ENCODE peak calls at places on chromosome 13, in seven cellular contexts. S is uterus; T is CD8-positive, alpha-beta memory T cell; G is cardiac muscle cell; U is CD8-positive, alpha-beta T cell; V is left lung; Q is left ventricle myocardium inferior. F is an unnamed sample. For H3K36me3, the result is how much of the 10 kb centered on the place peaks cover.

GRCh38 chr13:114110091-114110829 is 22.2 kb downstream of the RASA3 start:
- DNase-seq in T (peak), U (peak), G (no peak), S (peak), V (peak), Q (no peak), F (peak)

GRCh38 chr13:77349365-77349764 is 22.5 kb upstream of the MYCBP2 start:
- DNase-seq in G (no peak), T (no peak), Q (no peak), V (no peak), S (no peak), U (no peak), F (no peak)

GRCh38 chr13:30331331-30331771 is 24.0 kb upstream of the KATNAL1 start:
- DNase-seq in S (peak), G (no peak), Q (peak), T (no peak), V (no peak), U (no peak), F (peak)

GRCh38 chr13:92896842-92897241 is 329.8 kb upstream of the GPC6 start:
- DNase-seq in S (no peak), U (no peak), T (no peak), V (no peak), Q (no peak), G (peak), F (no peak)

GRCh38 chr13:59112375-59112774 is 1051.4 kb downstream of the DIAPH3 start:
- DNase-seq in S (no peak), V (no peak), G (peak), T (no peak), U (no peak), Q (no peak), F (no peak)

GRCh38 chr13:94640676-94641075 is 39.0 kb downstream of the GPR180 start:
- DNase-seq in S (no peak), T (no peak), Q (no peak), U (no peak), G (no peak), V (no peak), F (no peak)

GRCh38 chr13:60150538-60150937 is 13.2 kb downstream of the DIAPH3 start:
- DNase-seq in S (no peak), T (no peak), U (no peak), Q (no peak), V (no peak), G (no peak), F (no peak)

GRCh38 chr13:110876592-110876991 is 38.3 kb downstream of the ANKRD10 start:
- DNase-seq in U (no peak), S (no peak), Q (no peak), G (no peak), T (no peak), V (no peak), F (no peak)

GRCh38 chr13:110403315-110403714 is 96.2 kb downstream of the COL4A2 start:
- DNase-seq in S (no peak), U (no peak), Q (no peak), T (no peak), G (no peak), V (no peak), F (no peak)

GRCh38 chr13:74306496-74306895 is 172.3 kb upstream of the KLF12 start:
- DNase-seq in G (peak), S (no peak), T (no peak), V (no peak), Q (no peak), U (no peak), F (no peak)

GRCh38 chr13:112752711-112753541 is 63.1 kb downstream of the ATP11A start:
- DNase-seq in T (no peak), V (no peak), S (peak), G (no peak), U (no peak), Q (no peak), F (no peak)

GRCh38 chr13:72458701-72459100 is 268.7 kb downstream of the MZT1 start:
- DNase-seq in G (peak), U (no peak), V (no peak), Q (no peak), S (no peak), T (no peak), F (no peak)

GRCh38 chr13:46472384-46472783 is 80.6 kb upstream of the LRCH1 start:
- DNase-seq in T (no peak), V (no peak), G (no peak), U (no peak), S (no peak), Q (no peak), F (no peak)

GRCh38 chr13:34750078-34750703 is 191.9 kb upstream of the NBEA start:
- DNase-seq in G (peak), U (no peak), V (no peak), S (peak), T (no peak), Q (peak), F (no peak)

GRCh38 chr13:56659041-56659471 is 481.7 kb upstream of the PRR20A start:
- DNase-seq in Q (no peak), V (peak), T (no peak), G (no peak), U (no peak), S (no peak), F (no peak)

GRCh38 chr13:110308377-110309158 is 1.5 kb downstream of the COL4A2 start:
- DNase-seq in U (no peak), Q (no peak), T (no peak), G (peak), S (peak), V (peak), F (no peak)

GRCh38 chr13:109783447-109783814 is 3.0 kb downstream of the IRS2 start:
- DNase-seq in S (no peak), Q (no peak), V (no peak), T (peak), G (no peak), U (no peak), F (no peak)

GRCh38 chr13:90427322-90428272 is 919.9 kb upstream of the MIR17HG start:
- DNase-seq in Q (no peak), T (no peak), U (no peak), G (no peak), S (no peak), V (no peak), F (no peak)

GRCh38 chr13:33560722-33561121 is 257.2 kb upstream of the RFC3 start:
- DNase-seq in S (no peak), T (no peak), Q (no peak), V (no peak), G (no peak), U (no peak), F (no peak)

GRCh38 chr13:79805317-79805716 is 324.4 kb downstream of the NDFIP2 start:
- DNase-seq in Q (no peak), S (no peak), T (no peak), U (no peak), G (no peak), V (no peak), F (no peak)

GRCh38 chr13:106524108-106524507 is 11.4 kb downstream of the EFNB2 start:
- DNase-seq in U (no peak), V (no peak), T (no peak), G (no peak), S (no peak), Q (no peak), F (no peak)
- H3K36me3 ChIP-seq in U (under half), V (under half), T (under half), G (under half), S (under half), Q (under half), F (under half)

GRCh38 chr13:27631665-27632064 is 10.0 kb downstream of the POLR1D start:
- DNase-seq in V (no peak), G (no peak), Q (no peak), U (no peak), T (no peak), S (no peak), F (no peak)
- H3K27ac ChIP-seq in V (no peak), G (no peak), Q (no peak), U (no peak), T (no peak), S (no peak), F (no peak)

DNA sequence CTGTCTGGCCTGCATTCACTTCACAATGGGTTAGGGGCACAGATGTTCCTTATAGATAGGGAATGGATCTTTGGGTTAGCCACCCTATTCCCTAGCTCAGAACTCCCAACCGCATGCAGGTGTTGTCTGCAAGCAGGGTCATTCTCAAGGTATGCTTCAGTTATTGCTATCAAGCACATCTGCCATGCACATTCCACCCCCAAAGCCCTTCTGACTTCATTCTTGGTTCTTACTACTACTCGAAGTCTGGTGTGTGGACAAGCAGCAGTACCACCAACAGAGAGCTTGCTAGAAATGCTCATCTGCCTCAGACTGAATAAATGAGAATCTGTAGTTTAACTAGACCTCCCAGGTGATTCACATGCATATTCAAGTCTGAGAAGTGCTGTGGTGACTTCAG is 31.3 kb downstream of the SERPINE3 start:
- DNase-seq in U (no peak), Q (no peak), S (no peak), V (no peak), G (no peak), T (no peak), F (no peak)
- H3K36me3 ChIP-seq in U (under half), Q (half or more), S (under half), V (under half), G (under half), T (under half), F (under half)

DNA sequence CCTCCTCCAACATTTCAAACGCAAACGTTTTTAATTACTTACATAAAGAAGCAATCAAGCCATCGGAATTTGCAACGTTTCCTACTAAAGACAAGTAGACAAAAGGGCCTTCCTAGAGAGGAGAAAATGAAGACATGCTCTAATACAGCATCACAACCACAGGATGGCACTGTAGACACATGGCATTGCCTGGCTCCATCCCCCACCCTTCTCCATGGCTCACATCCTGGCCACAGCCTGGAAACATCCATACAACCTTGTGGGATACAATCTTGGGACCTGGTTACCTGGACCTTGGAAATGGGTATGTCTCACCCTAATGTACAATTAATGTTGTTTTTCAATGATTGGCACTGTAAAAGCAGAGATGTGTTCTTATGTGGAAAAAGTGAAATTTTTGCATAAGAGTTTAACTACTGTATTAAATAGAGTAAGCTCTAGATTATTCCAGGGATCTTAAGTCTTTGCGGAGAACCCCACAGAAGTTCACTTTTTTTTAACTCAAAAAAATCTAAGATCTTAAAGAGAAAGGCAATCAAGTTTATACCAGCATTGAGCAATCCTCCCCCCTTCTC is 21.5 kb downstream of the EBPL start:
- DNase-seq in S (no peak), V (no peak), U (peak), Q (no peak), G (peak), T (no peak), F (no peak)
- H3K27ac ChIP-seq in S (no peak), V (peak), U (no peak), Q (no peak), G (no peak), T (no peak), F (no peak)